ENCODE peak calls at places on chromosome 14, in six cellular contexts. W is hypothalamus; U is A673; V is stimulated activated CD8-positive, alpha-beta memory T cell treated with anti-CD3 and anti-CD28 coated beads, Interleukin-12 subunit alpha, Interleukin-12 subunit beta, amount 100 ng/mL, for 4 hours; K is small intestine; T is glomerular endothelial cell. M is an unnamed sample.

GRCh38 chr14:69879175-69880047 is at the start of gene SMOC1:
- DNase-seq in W (peak; percentile 79), U (peak; percentile 64), V (no peak), K (no peak), T (no peak), M (no peak)

GRCh38 chr14:35277179-35277578 is 15.0 kb upstream of the PSMA6 start:
- DNase-seq in W (no peak), U (no peak), V (no peak), K (no peak), T (no peak), M (no peak)

GRCh38 chr14:75418779-75419768 is 8.7 kb upstream of the JDP2 start:
- DNase-seq in W (no peak), U (no peak), V (no peak), K (peak; percentile 73), T (no peak), M (peak; percentile 61)

GRCh38 chr14:100547633-100548294 is 39.5 kb downstream of the BEGAIN start:
- DNase-seq in W (no peak), U (peak; percentile 35), V (no peak), K (peak; percentile 74), T (peak; percentile 48), M (no peak)

GRCh38 chr14:22939684-22940083 is 10.5 kb upstream of the PRMT5 start:
- DNase-seq in W (no peak), U (no peak), V (no peak), K (no peak), T (no peak), M (no peak)

GRCh38 chr14:54209501-54210231 is 187.1 kb upstream of the CDKN3 start:
- DNase-seq in W (no peak), U (no peak), V (no peak), K (no peak), T (no peak), M (no peak)

GRCh38 chr14:102333395-102333794 is 13.8 kb downstream of the ZNF839 start:
- DNase-seq in W (no peak), U (no peak), V (no peak), K (no peak), T (no peak), M (no peak)

GRCh38 chr14:101876539-101876938 is 87.8 kb upstream of the DYNC1H1 start:
- DNase-seq in W (peak; percentile 14), U (peak; percentile 7), V (peak; percentile 42), K (peak; percentile 48), T (peak; percentile 73), M (peak; percentile 91)

GRCh38 chr14:32693114-32693513 is 245.6 kb upstream of the NPAS3 start:
- DNase-seq in W (no peak), U (no peak), V (no peak), K (no peak), T (no peak), M (no peak)

GRCh38 chr14:94864421-94865195 is 94.7 kb upstream of the GSC start:
- DNase-seq in W (no peak), U (no peak), V (no peak), K (no peak), T (no peak), M (no peak)

GRCh38 chr14:93970967-93971634 is 5.3 kb downstream of the ASB2 start:
- DNase-seq in W (no peak), U (no peak), V (peak; percentile 31), K (peak; percentile 46), T (no peak), M (peak; percentile 66)

GRCh38 chr14:100894416-100894815 is 9.1 kb downstream of the RTL1 start:
- DNase-seq in W (no peak), U (no peak), V (no peak), K (no peak), T (no peak), M (no peak)

GRCh38 chr14:49106721-49107689 is 479.2 kb downstream of the RPS29 start:
- DNase-seq in W (no peak), U (no peak), V (no peak), K (no peak), T (no peak), M (no peak)

GRCh38 chr14:31261859-31262739 is 54.5 kb upstream of the HECTD1 start:
- DNase-seq in W (no peak), U (peak; percentile 62), V (no peak), K (peak; percentile 46), T (no peak), M (no peak)

GRCh38 chr14:50082308-50082742 is 34.0 kb downstream of the VCPKMT start:
- DNase-seq in W (no peak), U (no peak), V (peak; percentile 39), K (no peak), T (no peak), M (no peak)

GRCh38 chr14:64501326-64502171 is 2.1 kb downstream of the ZBTB25 start:
- DNase-seq in W (no peak), U (no peak), V (no peak), K (peak; percentile 45), T (no peak), M (no peak)

GRCh38 chr14:70073924-70074566 is 114.7 kb downstream of the SLC8A3 start:
- DNase-seq in W (peak; percentile 35), U (peak; percentile 79), V (no peak), K (peak; percentile 69), T (peak; percentile 29), M (peak; percentile 37)

GRCh38 chr14:59583755-59584154 is 7.1 kb upstream of the CCDC175 start:
- DNase-seq in W (no peak), U (peak; percentile 69), V (no peak), K (no peak), T (no peak), M (no peak)

GRCh38 chr14:92802678-92803077 is 8.6 kb downstream of the GOLGA5 start:
- DNase-seq in W (no peak), U (no peak), V (no peak), K (no peak), T (no peak), M (no peak)

GRCh38 chr14:97180304-97181200 is 383.4 kb downstream of the VRK1 start:
- DNase-seq in W (no peak), U (peak; percentile 94), V (no peak), K (no peak), T (no peak), M (no peak)

GRCh38 chr14:68137704-68138619 is 318.4 kb downstream of the RAD51B start:
- DNase-seq in W (peak; percentile 63), U (peak; percentile 98), V (no peak), K (peak; percentile 52), T (no peak), M (no peak)

GRCh38 chr14:61620130-61620946 is 75.0 kb upstream of the HIF1A start:
- DNase-seq in W (no peak), U (no peak), V (no peak), K (no peak), T (no peak), M (peak; percentile 15)

GRCh38 chr14:23114669-23115491 is 4.2 kb downstream of the CEBPE start:
- DNase-seq in W (no peak), U (peak; percentile 32), V (no peak), K (no peak), T (no peak), M (no peak)

GRCh38 chr14:76784881-76785280 is 23.6 kb downstream of the VASH1 start:
- DNase-seq in W (peak; percentile 79), U (peak; percentile 90), V (no peak), K (peak; percentile 56), T (no peak), M (no peak)

GRCh38 chr14:33475623-33476022 is 475.3 kb downstream of the EGLN3 start:
- DNase-seq in W (peak; percentile 75), U (peak; percentile 80), V (no peak), K (peak; percentile 66), T (peak; percentile 71), M (peak; percentile 7)

GRCh38 chr14:73248294-73248868 is 11.1 kb downstream of the PAPLN start:
- DNase-seq in W (no peak), U (no peak), V (no peak), K (no peak), T (no peak), M (peak; percentile 65)

GRCh38 chr14:69910871-69911270 is 31.7 kb downstream of the SMOC1 start:
- DNase-seq in W (peak; percentile 37), U (no peak), V (no peak), K (no peak), T (no peak), M (no peak)

GRCh38 chr14:22084393-22085281 is 411.0 kb upstream of the OR4E1 start:
- DNase-seq in W (no peak), U (peak; percentile 74), V (no peak), K (peak; percentile 56), T (peak; percentile 39), M (no peak)

GRCh38 chr14:21268612-21269251 is 510 bp downstream of the HNRNPC start:
- DNase-seq in W (no peak), U (peak; percentile 73), V (no peak), K (peak; percentile 51), T (no peak), M (no peak)

GRCh38 chr14:25411933-25412757 is 362.2 kb upstream of the STXBP6 start:
- DNase-seq in W (no peak), U (peak; percentile 47), V (no peak), K (no peak), T (no peak), M (no peak)

GRCh38 chr14:22656226-22656625 is 12.1 kb upstream of the OR6J1 start:
- DNase-seq in W (no peak), U (no peak), V (no peak), K (no peak), T (no peak), M (no peak)

GRCh38 chr14:99721792-99722516 is 37.9 kb downstream of the CYP46A1 start:
- DNase-seq in W (no peak), U (no peak), V (no peak), K (no peak), T (no peak), M (no peak)

GRCh38 chr14:94391284-94391914 is 3.0 kb upstream of the SERPINA1 start:
- DNase-seq in W (no peak), U (no peak), V (no peak), K (no peak), T (no peak), M (no peak)

GRCh38 chr14:99033951-99034350 is 238.0 kb downstream of the BCL11B start:
- DNase-seq in W (no peak), U (no peak), V (no peak), K (no peak), T (no peak), M (no peak)

GRCh38 chr14:89302396-89302950 is 114.6 kb downstream of the FOXN3 start:
- DNase-seq in W (no peak), U (no peak), V (no peak), K (no peak), T (no peak), M (no peak)

GRCh38 chr14:27427796-27428195 is 830.0 kb upstream of the NOVA1 start:
- DNase-seq in W (no peak), U (peak; percentile 0), V (no peak), K (no peak), T (no peak), M (no peak)

GRCh38 chr14:92323031-92323915 is at the start of gene SLC24A4:
- DNase-seq in W (no peak), U (peak; percentile 26), V (no peak), K (no peak), T (no peak), M (no peak)